ENCODE peak calls at places on chromosomes 7 and 10, in five cellular contexts. K is EH, S is BJ, P is NCI-H2081, G is AML-193. W is an unnamed sample.

GRCh38 chr7:51949726-51950644 is 633.4 kb upstream of the COBL start:
- DNase-seq in S (no peak), P (peak; percentile 65), G (no peak), K (no peak), W (no peak)

GRCh38 chr10:75853085-75853484 is 421.7 kb downstream of the LRMDA start:
- DNase-seq in S (no peak), G (no peak), K (no peak), P (no peak), W (no peak)

GRCh38 chr7:156950381-156950858 is 908 bp downstream of the NOM1 start:
- DNase-seq in P (no peak), S (no peak), G (no peak), K (peak; percentile 44), W (no peak)

GRCh38 chr7:122518488-122518887 is 180.4 kb downstream of the RNF133 start:
- DNase-seq in K (no peak), G (no peak), P (no peak), S (no peak), W (no peak)

GRCh38 chr7:81410471-81411117 is 359.3 kb downstream of the HGF start:
- DNase-seq in S (no peak), G (no peak), P (peak; percentile 62), K (no peak), W (no peak)

GRCh38 chr7:92751902-92752901 is 84.2 kb downstream of the CDK6 start:
- DNase-seq in G (no peak), P (no peak), K (peak; percentile 95), S (peak; percentile 82), W (peak; percentile 74)

GRCh38 chr10:48821111-48821510 is 118.5 kb downstream of the LRRC18 start:
- DNase-seq in P (no peak), S (no peak), K (no peak), G (no peak), W (no peak)

GRCh38 chr7:118286131-118286530 is 61.6 kb downstream of the ANKRD7 start:
- DNase-seq in P (no peak), S (no peak), G (no peak), K (no peak), W (no peak)

GRCh38 chr7:1085266-1085665 is 2.6 kb upstream of the GPER1 start:
- DNase-seq in S (no peak), G (no peak), P (no peak), K (no peak), W (no peak)

GRCh38 chr10:58701398-58702135 is 188.9 kb downstream of the BICC1 start:
- DNase-seq in K (peak; percentile 93), S (peak; percentile 94), P (no peak), G (no peak), W (peak; percentile 20)

GRCh38 chr7:79090543-79090942 is 362.9 kb downstream of the MAGI2 start:
- DNase-seq in K (peak; percentile 74), P (peak; percentile 40), G (no peak), S (no peak), W (no peak)

GRCh38 chr7:114047889-114048288 is 129.1 kb upstream of the PPP1R3A start:
- DNase-seq in K (peak; percentile 12), P (no peak), G (peak; percentile 3), S (no peak), W (peak; percentile 52)

GRCh38 chr7:27183682-27184341 is 1.2 kb downstream of the HOXA11 start:
- DNase-seq in P (peak; percentile 51), S (no peak), G (no peak), K (peak; percentile 40), W (no peak)

GRCh38 chr7:151677581-151678226 is 158.0 kb upstream of the RHEB start:
- DNase-seq in S (no peak), P (no peak), K (no peak), G (no peak), W (no peak)

GRCh38 chr7:76369011-76369410 is 10.2 kb upstream of the YWHAG start:
- DNase-seq in S (no peak), G (no peak), K (no peak), P (no peak), W (no peak)

GRCh38 chr10:35986756-35987467 is 344.8 kb upstream of the FZD8 start:
- DNase-seq in G (no peak), P (no peak), S (no peak), K (no peak), W (no peak)

GRCh38 chr7:150753239-150753638 is 16.0 kb downstream of the GIMAP5 start:
- DNase-seq in P (no peak), S (no peak), G (no peak), K (no peak), W (no peak)

GRCh38 chr7:129790136-129790535 is 162.6 kb downstream of the UBE2H start:
- DNase-seq in G (no peak), K (peak; percentile 75), S (no peak), P (no peak), W (no peak)

GRCh38 chr7:121440857-121441503 is 44.9 kb upstream of the FAM3C start:
- DNase-seq in G (no peak), S (no peak), K (no peak), P (no peak), W (no peak)

GRCh38 chr7:44945479-44945878 is 33.3 kb downstream of the MYO1G start:
- DNase-seq in K (no peak), G (no peak), P (no peak), S (no peak), W (no peak)

GRCh38 chr7:94823952-94824351 is 83.4 kb upstream of the PPP1R9A start:
- DNase-seq in S (no peak), P (no peak), G (no peak), K (peak; percentile 29), W (no peak)

GRCh38 chr10:36872702-36873393 is 252.6 kb upstream of the ANKRD30A start:
- DNase-seq in S (no peak), G (no peak), K (no peak), P (no peak), W (no peak)

GRCh38 chr7:42677751-42678231 is 234.1 kb downstream of the C7orf25 start:
- DNase-seq in P (no peak), K (peak; percentile 75), S (no peak), G (no peak), W (peak; percentile 6)

GRCh38 chr10:125027889-125028288 is 86.0 kb downstream of the ZRANB1 start:
- DNase-seq in G (no peak), P (no peak), K (no peak), S (no peak), W (peak; percentile 74)

GRCh38 chr7:496528-497295 is 22.9 kb downstream of the PDGFA start:
- DNase-seq in G (no peak), S (no peak), P (no peak), K (no peak), W (no peak)

GRCh38 chr7:52486267-52486666 is 549.2 kb upstream of the POM121L12 start:
- DNase-seq in S (no peak), G (no peak), P (no peak), K (no peak), W (no peak)

GRCh38 chr7:18399624-18400235 is 95.8 kb upstream of the HDAC9 start:
- DNase-seq in G (no peak), K (peak; percentile 60), P (no peak), S (no peak), W (no peak)

W was measured in retinal pigment epithelial cell.